ENCODE peak calls at places on chromosome 5, in seven cellular contexts. S, R, C, W, D, U and T are unnamed samples.
A peak's percentile ranks its signal among the peaks of the same experiment; 100 is the strongest.

GRCh38 chr5:155767480-155767879 is 559.5 kb upstream of the SGCD start:
- DNase-seq in S (no peak), R (no peak), C (no peak), W (no peak), D (no peak), U (no peak), T (no peak)

GRCh38 chr5:38433160-38433861 is 123.1 kb downstream of the LIFR start:
- DNase-seq in S (no peak), R (no peak), C (no peak), W (no peak), D (no peak), U (no peak), T (no peak)

GRCh38 chr5:93305984-93306383 is 275.0 kb downstream of the NR2F1-AS1 start:
- DNase-seq in S (peak; percentile 55), R (no peak), C (no peak), W (no peak), D (no peak), U (no peak), T (no peak)

GRCh38 chr5:126445502-126446174 is 22.4 kb downstream of the GRAMD2B start:
- DNase-seq in S (no peak), R (no peak), C (no peak), W (no peak), D (no peak), U (no peak), T (no peak)

GRCh38 chr5:131264453-131265200 is 774 bp downstream of the CDC42SE2 start:
- DNase-seq in S (peak; percentile 49), R (no peak), C (peak; percentile 21), W (peak; percentile 31), D (no peak), U (no peak), T (no peak)

GRCh38 chr5:37028910-37029309 is 152.3 kb downstream of the NIPBL start:
- DNase-seq in S (no peak), R (no peak), C (no peak), W (no peak), D (no peak), U (no peak), T (no peak)

GRCh38 chr5:3261081-3261480 is 334.6 kb upstream of the IRX1 start:
- DNase-seq in S (no peak), R (no peak), C (no peak), W (no peak), D (no peak), U (no peak), T (no peak)

GRCh38 chr5:78367318-78367991 is 7.0 kb downstream of the SCAMP1 start:
- DNase-seq in S (no peak), R (no peak), C (no peak), W (no peak), D (no peak), U (no peak), T (no peak)

GRCh38 chr5:114249838-114250237 is 112.0 kb upstream of the KCNN2 start:
- DNase-seq in S (no peak), R (no peak), C (no peak), W (no peak), D (no peak), U (no peak), T (no peak)
- H3K27ac ChIP-seq in S (no peak overlapping the region), R (no peak overlapping the region), C (no peak overlapping the region), W (no peak overlapping the region), D (no peak overlapping the region), U (no peak overlapping the region), T (no peak overlapping the region)

DNA sequence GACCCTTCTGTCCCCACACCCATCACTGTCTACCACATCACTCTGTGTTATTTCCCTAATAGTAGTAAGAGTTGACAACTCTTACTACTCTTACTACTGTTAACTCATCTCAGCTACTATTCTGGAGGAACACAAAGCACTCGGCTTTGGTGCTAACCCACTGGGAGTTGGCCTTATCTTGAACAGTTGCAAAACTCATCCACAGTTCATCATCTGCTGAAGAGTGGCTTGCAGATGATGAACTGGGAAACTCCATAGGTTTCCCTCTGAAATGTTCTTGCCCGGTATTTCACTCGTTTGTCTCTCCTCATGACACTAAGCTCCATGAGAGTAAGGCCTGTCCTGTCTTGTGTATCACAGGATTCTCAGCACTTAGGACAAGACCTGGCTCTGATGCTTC is 221.4 kb downstream of the NR3C1 start:
- DNase-seq in S (no peak), R (no peak), C (no peak), W (no peak), D (no peak), U (no peak), T (no peak)
- H3K27ac ChIP-seq in S (no peak overlapping the region), R (no peak overlapping the region), C (no peak overlapping the region), W (no peak overlapping the region), D (no peak overlapping the region), U (peak overlapping the region; percentile 90), T (no peak overlapping the region)

GRCh38 chr5:140182075-140182709 is 7.2 kb downstream of the CYSTM1 start:
- DNase-seq in S (no peak), R (no peak), C (peak; percentile 59), W (no peak), D (no peak), U (no peak), T (no peak)
- H3K27ac ChIP-seq in S (no peak overlapping the region), R (peak overlapping the region; percentile 1), C (peak overlapping the region; percentile 98), W (no peak overlapping the region), D (no peak overlapping the region), U (no peak overlapping the region), T (no peak overlapping the region)

GRCh38 chr5:10329808-10330481 is 22.2 kb upstream of the CMBL start:
- DNase-seq in S (no peak), R (no peak), C (peak; percentile 65), W (no peak), D (no peak), U (no peak), T (peak; percentile 77)
- H3K27ac ChIP-seq in S (no peak overlapping the region), R (peak overlapping the region; percentile 20), C (peak overlapping the region; percentile 86), W (no peak overlapping the region), D (no peak overlapping the region), U (no peak overlapping the region), T (peak overlapping the region; percentile 70)

GRCh38 chr5:142703153-142703552 is 17.3 kb upstream of the FGF1 start:
- DNase-seq in S (no peak), R (no peak), C (no peak), W (no peak), D (no peak), U (no peak), T (peak; percentile 15)
- H3K27ac ChIP-seq in S (peak overlapping the region; percentile 98), R (no peak overlapping the region), C (no peak overlapping the region), W (no peak overlapping the region), D (no peak overlapping the region), U (no peak overlapping the region), T (no peak overlapping the region)

GRCh38 chr5:52767217-52767743 is 20.4 kb upstream of the ITGA1 start:
- DNase-seq in S (no peak), R (no peak), C (no peak), W (no peak), D (no peak), U (no peak), T (no peak)
- H3K27ac ChIP-seq in S (no peak overlapping the region), R (no peak overlapping the region), C (no peak overlapping the region), W (no peak overlapping the region), D (no peak overlapping the region), U (no peak overlapping the region), T (no peak overlapping the region)

GRCh38 chr5:72272393-72272792 is 47.6 kb downstream of the MRPS27 start:
- DNase-seq in S (no peak), R (no peak), C (no peak), W (no peak), D (no peak), U (no peak), T (no peak)
- H3K27ac ChIP-seq in S (no peak overlapping the region), R (no peak overlapping the region), C (no peak overlapping the region), W (no peak overlapping the region), D (no peak overlapping the region), U (no peak overlapping the region), T (no peak overlapping the region)

GRCh38 chr5:169027456-169028118 is 273.4 kb downstream of the SLIT3 start:
- DNase-seq in S (no peak), R (no peak), C (no peak), W (no peak), D (no peak), U (no peak), T (peak; percentile 71)

GRCh38 chr5:169029087-169029486 is 271.9 kb downstream of the SLIT3 start:
- DNase-seq in S (no peak), R (no peak), C (no peak), W (no peak), D (no peak), U (no peak), T (no peak)

GRCh38 chr5:169024426-169024825 is 276.5 kb downstream of the SLIT3 start:
- DNase-seq in S (no peak), R (no peak), C (no peak), W (no peak), D (no peak), U (no peak), T (peak; percentile 12)

DNA sequence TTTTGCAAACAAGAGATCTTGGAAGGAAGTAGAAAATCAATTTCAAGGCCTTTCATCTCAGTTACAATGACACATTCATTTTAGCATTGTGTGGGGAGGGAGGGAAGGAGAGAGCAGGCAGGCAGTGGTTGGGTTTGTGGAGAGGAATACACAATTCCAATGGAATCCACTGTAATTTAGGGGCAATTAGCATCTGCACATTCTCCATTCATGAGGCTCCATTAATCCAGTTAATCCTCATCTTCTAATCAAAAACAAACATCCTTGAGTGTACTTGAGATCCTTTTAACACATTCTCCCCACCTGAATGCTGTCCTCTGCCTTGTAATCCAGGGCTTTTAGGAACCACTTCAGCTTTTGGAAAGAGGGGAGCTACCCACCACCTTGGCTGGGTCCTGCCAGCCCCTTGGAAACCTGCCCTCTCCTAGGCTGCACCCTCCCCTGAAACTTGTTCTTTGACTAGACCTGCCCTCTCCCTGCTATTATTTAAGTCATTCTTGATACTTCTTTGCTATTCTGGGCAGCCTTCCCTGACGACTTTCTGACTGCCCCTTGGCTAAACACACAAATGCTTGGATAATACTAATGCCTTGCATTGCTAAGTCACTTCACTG is 271.2 kb downstream of the SLIT3 start:
- DNase-seq in S (no peak), R (no peak), C (no peak), W (no peak), D (no peak), U (no peak), T (no peak)
- H3K27ac ChIP-seq in S (no peak overlapping the region), R (no peak overlapping the region), C (no peak overlapping the region), W (no peak overlapping the region), D (no peak overlapping the region), U (no peak overlapping the region), T (peak overlapping the region; percentile 81)

GRCh38 chr5:149161026-149161687 is 19.9 kb downstream of the ABLIM3 start:
- DNase-seq in S (no peak), R (no peak), C (no peak), W (no peak), D (no peak), U (no peak), T (no peak)
- H3K27ac ChIP-seq in S (no peak overlapping the region), R (no peak overlapping the region), C (peak overlapping the region; percentile 78), W (no peak overlapping the region), D (no peak overlapping the region), U (no peak overlapping the region), T (no peak overlapping the region)

GRCh38 chr5:65612298-65612907 is 11.7 kb downstream of the TRIM23 start:
- DNase-seq in S (no peak), R (no peak), C (no peak), W (no peak), D (no peak), U (no peak), T (no peak)

GRCh38 chr5:65611524-65611923 is 12.6 kb downstream of the TRIM23 start:
- DNase-seq in S (no peak), R (no peak), C (no peak), W (no peak), D (no peak), U (no peak), T (no peak)
- H3K27ac ChIP-seq in S (no peak overlapping the region), R (no peak overlapping the region), C (no peak overlapping the region), W (no peak overlapping the region), D (no peak overlapping the region), U (no peak overlapping the region), T (no peak overlapping the region)